ENCODE peak calls at places on chromosomes 11 and 22, in four cellular contexts. R is GM23338, O is Panc1, X is A549. L is an unnamed sample.

GRCh38 chr11:29518389-29519174 is 498.2 kb downstream of the KCNA4 start:
- DNase-seq in O (no peak), R (peak), X (peak), L (peak)

GRCh38 chr11:116852261-116853125 is 15.1 kb upstream of the APOA1 start:
- DNase-seq in R (no peak), O (no peak), X (no peak), L (no peak)

GRCh38 chr22:30396871-30397655 is at the start of gene SEC14L2:
- DNase-seq in X (peak), R (peak), O (no peak), L (no peak)

GRCh38 chr11:71266114-71266833 is 13.9 kb upstream of the SHANK2 start:
- DNase-seq in O (no peak), R (peak), X (no peak), L (no peak)

GRCh38 chr11:134349802-134350355 is 18.1 kb downstream of the GLB1L2 start:
- DNase-seq in X (no peak), O (no peak), R (no peak), L (no peak)

GRCh38 chr11:117058761-117059233 is 39.4 kb downstream of the SIK3 start:
- DNase-seq in O (no peak), X (no peak), R (peak), L (no peak)

GRCh38 chr11:16893456-16894076 is 120.6 kb downstream of the PLEKHA7 start:
- DNase-seq in X (no peak), R (peak), O (no peak), L (no peak)

GRCh38 chr11:10564692-10565318 is 3.7 kb downstream of the LYVE1 start:
- DNase-seq in X (no peak), O (no peak), R (no peak), L (peak)

GRCh38 chr11:79076526-79077115 is 364.2 kb downstream of the TENM4 start:
- DNase-seq in R (peak), O (no peak), X (peak), L (no peak)

GRCh38 chr11:43687120-43687791 is 6.7 kb downstream of the HSD17B12 start:
- DNase-seq in X (no peak), R (peak), O (no peak), L (no peak)

GRCh38 chr11:126282742-126283591 is at the start of gene TIRAP:
- DNase-seq in R (peak), X (peak), O (no peak), L (peak)

GRCh38 chr11:104001474-104001873 is 35.0 kb upstream of the DDI1 start:
- DNase-seq in R (no peak), X (no peak), O (no peak), L (no peak)

GRCh38 chr11:69448471-69449284 is 32.8 kb upstream of the LINC01488 start:
- DNase-seq in R (no peak), O (no peak), X (no peak), L (peak)

GRCh38 chr11:9264381-9265210 is 554 bp downstream of the DENND5A start:
- DNase-seq in X (peak), R (peak), O (no peak), L (peak)

GRCh38 chr11:43358308-43358669 is 431 bp upstream of the TTC17 start:
- DNase-seq in X (no peak), O (no peak), R (peak), L (no peak)

GRCh38 chr22:39170825-39171622 is 18.5 kb upstream of the CBX7 start:
- DNase-seq in X (peak), R (peak), O (peak), L (peak)

GRCh38 chr22:30868663-30869385 is 99.8 kb downstream of the MORC2 start:
- DNase-seq in O (no peak), R (no peak), X (no peak), L (no peak)

GRCh38 chr11:35487532-35488078 is 37.8 kb downstream of the PAMR1 start:
- DNase-seq in R (peak), O (no peak), X (peak), L (no peak)
- TF ChIP-seq CTCF in R (peak), O (peak), X (peak), L (no peak)

DNA sequence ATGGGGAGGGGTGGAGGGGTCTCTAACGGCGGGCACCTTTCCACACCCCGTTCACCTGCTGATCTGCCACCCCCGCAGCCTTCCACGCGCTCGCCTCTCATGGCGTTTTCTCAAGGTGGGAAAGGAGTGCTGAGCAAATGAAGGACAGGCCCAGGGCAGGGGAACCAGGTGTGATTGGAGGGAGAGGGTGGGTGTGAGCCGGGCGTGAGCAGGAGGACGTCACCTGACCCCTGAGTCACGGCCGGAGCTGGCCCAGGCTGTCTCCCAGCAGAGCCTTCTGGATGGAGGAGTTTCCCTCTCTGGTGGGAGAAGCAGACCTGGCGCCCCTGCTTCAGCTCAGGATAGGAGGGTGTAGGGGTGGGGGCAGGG is 14.0 kb upstream of the ARHGAP8 start:
- DNase-seq in R (no peak), O (no peak), X (no peak), L (no peak)
- H3K27ac ChIP-seq in R (no peak), O (no peak), X (no peak), L (no peak)

GRCh38 chr22:22408731-22409696 is 99.5 kb downstream of the ZNF280B start:
- DNase-seq in O (no peak), X (peak), R (peak), L (no peak)
- TF ChIP-seq REST in O (no peak), X (no peak), R (no peak), L (no peak)

DNA sequence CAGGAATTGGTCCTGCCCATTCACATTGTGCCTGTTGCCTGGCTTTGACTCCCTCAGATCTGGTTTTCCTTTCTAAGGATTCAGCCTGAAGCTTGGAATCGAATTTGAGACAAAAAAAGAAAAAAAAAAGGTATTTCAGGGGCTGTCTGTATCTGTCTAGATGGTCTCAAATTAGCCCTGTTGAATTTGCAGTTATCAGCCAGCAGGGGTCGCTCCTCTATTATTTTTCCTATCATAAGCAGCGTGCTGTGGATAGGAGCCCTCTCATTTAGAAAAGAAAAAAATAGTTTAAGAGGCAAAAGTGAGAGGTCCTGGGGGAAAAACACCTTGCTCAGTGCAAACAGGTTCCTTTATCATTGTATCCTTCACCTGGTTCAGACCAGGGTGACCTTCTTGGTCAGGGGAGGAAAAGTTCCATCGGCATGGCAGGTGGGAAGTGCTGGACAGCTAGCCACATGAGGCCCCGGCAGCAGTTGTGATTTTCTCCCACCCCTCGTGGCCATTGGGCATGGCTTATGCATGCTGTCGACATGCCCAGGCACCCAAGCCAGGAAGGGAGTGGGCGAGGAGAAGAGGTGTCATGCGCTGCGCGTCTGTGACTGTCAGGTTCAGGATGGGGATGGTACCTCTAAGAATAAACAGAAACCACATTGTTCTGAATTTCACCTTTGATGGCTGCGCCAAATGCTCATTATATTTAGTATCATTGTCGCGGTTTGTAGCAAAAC is 13.1 kb downstream of the OR5AK2 start:
- DNase-seq in R (peak), O (no peak), X (peak), L (no peak)
- TF ChIP-seq CTCF in R (peak), O (peak), X (peak), L (peak)

DNA sequence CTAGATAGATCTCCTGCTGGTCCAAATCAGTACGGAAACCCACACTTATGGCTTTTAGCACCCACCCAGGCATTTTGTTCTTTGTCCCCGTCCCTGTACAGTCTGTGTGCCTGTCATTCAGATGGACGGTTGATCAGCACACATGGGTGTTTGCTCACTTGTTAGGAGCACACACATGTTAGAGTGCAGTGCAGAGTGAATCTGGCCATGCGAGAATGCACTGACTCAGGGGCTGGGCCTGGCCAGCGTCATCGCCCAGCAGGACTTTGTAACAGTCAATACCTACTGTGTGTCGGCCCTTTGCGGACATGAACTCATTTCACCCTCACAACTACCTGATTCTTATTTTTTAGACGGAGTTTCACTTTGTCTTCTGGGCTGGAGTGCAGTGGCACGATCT is 3.4 kb downstream of the RPS6KA4 start:
- DNase-seq in O (no peak), R (no peak), X (no peak), L (no peak)
- H3K27ac ChIP-seq in O (no peak), R (no peak), X (no peak), L (no peak)

GRCh38 chr11:131978351-131978750 is 607.9 kb downstream of the NTM start:
- DNase-seq in R (peak), O (no peak), X (no peak), L (no peak)
- TF ChIP-seq REST in R (no peak), O (no peak), X (no peak), L (no peak)

DNA sequence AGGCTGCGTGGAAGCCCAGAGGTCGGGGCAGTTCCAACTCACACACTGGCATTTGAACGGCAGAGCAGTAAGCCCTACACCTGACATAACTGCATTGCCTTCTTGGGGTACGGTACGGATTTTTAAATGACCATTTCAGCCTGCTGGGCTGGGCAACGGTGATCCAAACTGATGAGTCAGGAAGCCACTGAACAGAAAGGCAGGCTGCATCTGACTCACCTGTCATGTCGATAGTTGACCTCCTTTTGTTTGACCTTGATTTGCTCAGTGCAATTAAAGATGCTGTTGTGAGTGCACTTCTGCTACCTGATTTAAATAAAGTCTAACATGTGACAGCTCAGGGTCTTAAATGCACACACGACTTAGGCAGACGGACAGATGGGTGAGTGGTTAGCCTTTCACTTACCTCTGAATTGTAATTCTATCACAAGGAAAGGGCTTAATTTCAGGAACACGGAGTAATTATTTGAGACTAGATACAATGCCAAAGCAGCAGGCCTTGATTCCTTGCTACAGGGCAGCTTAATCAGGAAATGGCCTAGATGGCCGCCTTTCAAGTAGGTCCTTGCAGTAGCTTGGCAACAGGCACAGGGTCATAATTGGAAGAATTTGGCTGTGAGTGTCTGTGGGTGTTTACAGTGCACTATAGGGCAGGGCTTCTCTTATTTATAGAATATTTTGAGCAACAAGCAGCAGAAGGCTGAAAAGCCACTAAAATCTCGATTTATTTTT is 52.2 kb downstream of the BMAL1 start:
- DNase-seq in X (no peak), O (no peak), R (no peak), L (no peak)
- TF ChIP-seq CTCF in X (no peak), O (no peak), R (no peak), L (no peak)

GRCh38 chr11:45741032-45741431 is 63.9 kb upstream of the SLC35C1 start:
- DNase-seq in X (no peak), O (no peak), R (no peak), L (no peak)

GRCh38 chr11:45743556-45744468 is 61.1 kb upstream of the SLC35C1 start:
- DNase-seq in R (peak), O (no peak), X (no peak), L (no peak)

GRCh38 chr11:45741582-45741981 is 63.4 kb upstream of the SLC35C1 start:
- DNase-seq in O (no peak), X (no peak), R (no peak), L (no peak)

GRCh38 chr11:45748801-45749200 is 56.1 kb upstream of the SLC35C1 start:
- DNase-seq in X (no peak), O (no peak), R (no peak), L (no peak)

DNA sequence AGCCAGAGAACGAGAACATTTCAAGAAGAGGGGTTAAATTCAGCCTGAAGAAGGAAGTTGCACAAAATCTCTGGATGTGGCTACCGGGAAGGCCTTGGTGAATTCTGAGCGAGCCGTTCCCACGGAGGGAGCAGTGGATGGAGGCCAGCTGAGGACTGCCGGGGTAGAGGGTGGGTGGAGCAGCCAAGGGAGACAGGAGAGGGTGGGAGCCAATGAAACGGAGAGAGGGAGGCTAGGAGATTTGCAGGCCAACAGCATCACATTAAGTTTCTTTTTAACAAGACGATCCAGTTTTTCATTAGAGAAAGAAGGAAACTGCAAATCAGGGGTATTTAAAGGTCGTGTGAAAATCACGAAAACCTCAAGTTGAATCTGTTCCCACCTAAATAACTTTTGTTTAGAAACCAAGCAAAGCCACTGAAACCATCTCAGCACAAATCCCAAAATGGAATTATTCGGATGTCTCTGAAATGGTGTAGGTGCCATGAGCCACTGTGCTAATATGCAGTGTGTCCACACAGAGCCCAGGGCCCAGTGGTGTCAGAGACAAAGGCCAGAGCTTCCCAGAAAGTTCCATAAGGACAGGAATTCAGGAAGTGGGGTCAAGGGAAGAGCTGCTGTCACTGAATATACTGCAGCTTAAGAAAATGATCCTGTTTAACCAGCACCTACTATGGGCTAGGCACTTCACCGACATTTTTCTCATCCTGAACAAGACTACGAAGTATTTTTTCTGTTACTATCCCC is 59.7 kb upstream of the SLC35C1 start:
- DNase-seq in R (peak), X (no peak), O (no peak), L (no peak)
- H3K27ac ChIP-seq in R (no peak), X (no peak), O (no peak), L (no peak)

DNA sequence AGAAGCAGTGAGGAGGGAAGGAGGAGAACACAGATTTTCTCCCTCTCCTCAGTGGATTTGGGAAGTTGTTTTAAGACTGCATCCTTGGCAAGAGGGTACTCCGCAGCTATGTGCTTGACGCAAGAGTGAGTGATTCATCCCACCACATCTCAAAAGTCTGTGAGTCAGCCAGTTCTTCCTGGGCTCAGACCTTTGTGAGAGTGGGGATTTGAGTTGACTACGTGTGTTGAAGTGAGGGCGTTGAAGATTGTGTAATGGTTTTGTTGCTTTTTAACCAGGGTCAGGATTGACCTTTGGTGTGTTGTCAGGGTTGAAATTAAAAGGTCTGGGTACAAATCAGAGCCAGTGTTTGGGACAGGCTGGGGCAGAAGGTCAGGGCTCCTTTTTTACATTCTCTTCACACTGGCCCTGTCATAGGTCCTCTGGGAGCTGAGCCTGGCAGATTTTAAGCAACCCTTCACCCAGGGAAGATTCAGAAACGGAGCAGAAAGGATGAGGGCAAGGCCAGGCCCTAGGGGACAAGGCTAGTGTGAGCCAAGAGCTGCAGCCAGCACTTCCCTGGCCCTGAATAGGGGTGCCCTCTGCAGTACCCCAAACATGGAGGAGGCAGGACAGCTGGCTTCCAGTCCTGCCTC is 4.2 kb upstream of the C11orf86 start:
- DNase-seq in O (peak), R (no peak), X (peak), L (peak)
- TF ChIP-seq REST in O (no peak), R (no peak), X (no peak), L (no peak)

GRCh38 chr11:68383976-68384501 is 71.6 kb downstream of the LRP5 start:
- DNase-seq in R (peak), O (peak), X (peak), L (peak)

GRCh38 chr11:68381716-68382115 is 69.3 kb downstream of the LRP5 start:
- DNase-seq in O (no peak), R (no peak), X (no peak), L (no peak)

GRCh38 chr11:68382358-68382998 is 70.1 kb downstream of the LRP5 start:
- DNase-seq in O (no peak), R (no peak), X (no peak), L (no peak)

GRCh38 chr11:68379216-68379615 is 66.8 kb downstream of the LRP5 start:
- DNase-seq in O (no peak), X (no peak), R (no peak), L (no peak)

GRCh38 chr11:68380786-68381622 is 68.6 kb downstream of the LRP5 start:
- DNase-seq in X (peak), O (peak), R (no peak), L (no peak)
- TF ChIP-seq CTCF in X (no peak), O (peak), R (no peak), L (no peak)

L was measured in HL-60.